ENCODE peak calls at places on chromosomes 2 and 18, in four cellular contexts. S is stimulated activated CD8-positive, alpha-beta memory T cell treated with anti-CD3 and anti-CD28 coated beads, Interleukin-4, amount 100 ng/mL, for 24 hours; L is HFFc6; Q is hippocampal formation. P is an unnamed sample.

GRCh38 chr18:24937624-24938285 is 414.2 kb downstream of the ZNF521 start:
- DNase-seq in L (no peak), Q (no peak), S (no peak), P (peak)

GRCh38 chr18:54607213-54607934 is 16.3 kb downstream of the DYNAP start:
- DNase-seq in S (no peak), Q (no peak), L (no peak), P (no peak)

GRCh38 chr2:64770137-64770780 is 116.5 kb upstream of the SERTAD2 start:
- DNase-seq in S (no peak), L (peak), Q (no peak), P (no peak)

GRCh38 chr2:48341556-48342133 is 188.3 kb upstream of the STON1 start:
- DNase-seq in L (no peak), Q (peak), S (no peak), P (no peak)

GRCh38 chr2:175880-176800 is 87.7 kb downstream of the SH3YL1 start:
- DNase-seq in Q (no peak), S (peak), L (no peak), P (peak)

GRCh38 chr2:62561586-62561985 is 55.6 kb upstream of the TMEM17 start:
- DNase-seq in S (no peak), Q (no peak), L (no peak), P (no peak)

GRCh38 chr18:29737190-29737589 is 1305.4 kb downstream of the DSC3 start:
- DNase-seq in Q (no peak), S (no peak), L (no peak), P (no peak)

GRCh38 chr2:212249451-212249850 is 289.2 kb downstream of the ERBB4 start:
- DNase-seq in Q (no peak), L (no peak), S (no peak), P (peak)

GRCh38 chr2:26430826-26431225 is 29.1 kb downstream of the DRC1 start:
- DNase-seq in L (peak), S (no peak), Q (no peak), P (peak)

P was measured in AG20443.